ENCODE peak calls at places on chromosomes 5 and 9, in eight cellular contexts. One of them, this sample, is unnamed.

GRCh38 chr9:1591310-1591709 is 423.8 kb upstream of the SMARCA2 start:
- DNase-seq in suprapubic skin: no peak
- DNase-seq in Calu3: no peak
- DNase-seq in sigmoid colon: no peak
- DNase-seq in type B pancreatic cell: no peak
- DNase-seq in WTC11: no peak
- DNase-seq in CD4-positive, alpha-beta T cell: no peak
- DNase-seq in PC-9: no peak
- DNase-seq in this sample: no peak

GRCh38 chr5:134176523-134177196 is at the start of gene SKP1:
- DNase-seq in suprapubic skin: peak
- DNase-seq in Calu3: peak
- DNase-seq in sigmoid colon: peak
- DNase-seq in type B pancreatic cell: peak
- DNase-seq in WTC11: peak
- DNase-seq in CD4-positive, alpha-beta T cell: peak
- DNase-seq in PC-9: peak
- DNase-seq in this sample: peak

GRCh38 chr5:82847564-82847963 is 229.6 kb downstream of the TMEM167A start:
- DNase-seq in suprapubic skin: no peak
- DNase-seq in Calu3: no peak
- DNase-seq in sigmoid colon: no peak
- DNase-seq in type B pancreatic cell: no peak
- DNase-seq in WTC11: no peak
- DNase-seq in CD4-positive, alpha-beta T cell: no peak
- DNase-seq in PC-9: no peak
- DNase-seq in this sample: no peak

GRCh38 chr5:145660897-145661650 is 174.1 kb downstream of the PRELID2 start:
- DNase-seq in suprapubic skin: no peak
- DNase-seq in Calu3: no peak
- DNase-seq in sigmoid colon: no peak
- DNase-seq in type B pancreatic cell: no peak
- DNase-seq in WTC11: no peak
- DNase-seq in CD4-positive, alpha-beta T cell: no peak
- DNase-seq in PC-9: no peak
- DNase-seq in this sample: no peak

GRCh38 chr9:90872835-90873294 is 71.2 kb downstream of the SYK start:
- DNase-seq in suprapubic skin: no peak
- DNase-seq in Calu3: no peak
- DNase-seq in sigmoid colon: no peak
- DNase-seq in type B pancreatic cell: no peak
- DNase-seq in WTC11: no peak
- DNase-seq in CD4-positive, alpha-beta T cell: no peak
- DNase-seq in PC-9: no peak
- DNase-seq in this sample: no peak

GRCh38 chr5:65623482-65623881 is 651 bp downstream of the TRIM23 start:
- DNase-seq in suprapubic skin: no peak
- DNase-seq in Calu3: no peak
- DNase-seq in sigmoid colon: no peak
- DNase-seq in type B pancreatic cell: no peak
- DNase-seq in WTC11: no peak
- DNase-seq in CD4-positive, alpha-beta T cell: no peak
- DNase-seq in PC-9: no peak
- DNase-seq in this sample: no peak

GRCh38 chr9:134689320-134690181 is 47.9 kb downstream of the COL5A1 start:
- DNase-seq in suprapubic skin: no peak
- DNase-seq in Calu3: peak
- DNase-seq in sigmoid colon: peak
- DNase-seq in type B pancreatic cell: no peak
- DNase-seq in WTC11: peak
- DNase-seq in CD4-positive, alpha-beta T cell: no peak
- DNase-seq in PC-9: no peak
- DNase-seq in this sample: peak

GRCh38 chr5:43514471-43514815 is 505 bp downstream of the C5orf34 start:
- DNase-seq in suprapubic skin: no peak
- DNase-seq in Calu3: no peak
- DNase-seq in sigmoid colon: no peak
- DNase-seq in type B pancreatic cell: no peak
- DNase-seq in WTC11: no peak
- DNase-seq in CD4-positive, alpha-beta T cell: no peak
- DNase-seq in PC-9: peak
- DNase-seq in this sample: no peak

GRCh38 chr5:127517110-127517479 is 345 bp upstream of the PRRC1 start:
- DNase-seq in suprapubic skin: no peak
- DNase-seq in Calu3: no peak
- DNase-seq in sigmoid colon: peak
- DNase-seq in type B pancreatic cell: no peak
- DNase-seq in WTC11: no peak
- DNase-seq in CD4-positive, alpha-beta T cell: no peak
- DNase-seq in PC-9: peak
- DNase-seq in this sample: no peak

GRCh38 chr9:18611946-18612345 is 138.0 kb downstream of the ADAMTSL1 start:
- DNase-seq in suprapubic skin: no peak
- DNase-seq in Calu3: no peak
- DNase-seq in sigmoid colon: no peak
- DNase-seq in type B pancreatic cell: no peak
- DNase-seq in WTC11: no peak
- DNase-seq in CD4-positive, alpha-beta T cell: no peak
- DNase-seq in PC-9: no peak
- DNase-seq in this sample: no peak

GRCh38 chr9:91101598-91102168 is 260.0 kb downstream of the AUH start:
- DNase-seq in suprapubic skin: no peak
- DNase-seq in Calu3: no peak
- DNase-seq in sigmoid colon: no peak
- DNase-seq in type B pancreatic cell: no peak
- DNase-seq in WTC11: no peak
- DNase-seq in CD4-positive, alpha-beta T cell: peak
- DNase-seq in PC-9: no peak
- DNase-seq in this sample: no peak

GRCh38 chr5:11683666-11684065 is 220.6 kb downstream of the CTNND2 start:
- DNase-seq in suprapubic skin: no peak
- DNase-seq in Calu3: no peak
- DNase-seq in sigmoid colon: no peak
- DNase-seq in type B pancreatic cell: no peak
- DNase-seq in WTC11: no peak
- DNase-seq in CD4-positive, alpha-beta T cell: no peak
- DNase-seq in PC-9: no peak
- DNase-seq in this sample: no peak

GRCh38 chr9:73200694-73201432 is 49.2 kb downstream of the ANXA1 start:
- DNase-seq in suprapubic skin: no peak
- DNase-seq in Calu3: no peak
- DNase-seq in sigmoid colon: no peak
- DNase-seq in type B pancreatic cell: no peak
- DNase-seq in WTC11: no peak
- DNase-seq in CD4-positive, alpha-beta T cell: no peak
- DNase-seq in PC-9: no peak
- DNase-seq in this sample: no peak

GRCh38 chr5:126998201-126998631 is 32.1 kb downstream of the MARCHF3 start:
- DNase-seq in suprapubic skin: no peak
- DNase-seq in Calu3: no peak
- DNase-seq in sigmoid colon: no peak
- DNase-seq in type B pancreatic cell: no peak
- DNase-seq in WTC11: no peak
- DNase-seq in CD4-positive, alpha-beta T cell: no peak
- DNase-seq in PC-9: no peak
- DNase-seq in this sample: no peak

DNA sequence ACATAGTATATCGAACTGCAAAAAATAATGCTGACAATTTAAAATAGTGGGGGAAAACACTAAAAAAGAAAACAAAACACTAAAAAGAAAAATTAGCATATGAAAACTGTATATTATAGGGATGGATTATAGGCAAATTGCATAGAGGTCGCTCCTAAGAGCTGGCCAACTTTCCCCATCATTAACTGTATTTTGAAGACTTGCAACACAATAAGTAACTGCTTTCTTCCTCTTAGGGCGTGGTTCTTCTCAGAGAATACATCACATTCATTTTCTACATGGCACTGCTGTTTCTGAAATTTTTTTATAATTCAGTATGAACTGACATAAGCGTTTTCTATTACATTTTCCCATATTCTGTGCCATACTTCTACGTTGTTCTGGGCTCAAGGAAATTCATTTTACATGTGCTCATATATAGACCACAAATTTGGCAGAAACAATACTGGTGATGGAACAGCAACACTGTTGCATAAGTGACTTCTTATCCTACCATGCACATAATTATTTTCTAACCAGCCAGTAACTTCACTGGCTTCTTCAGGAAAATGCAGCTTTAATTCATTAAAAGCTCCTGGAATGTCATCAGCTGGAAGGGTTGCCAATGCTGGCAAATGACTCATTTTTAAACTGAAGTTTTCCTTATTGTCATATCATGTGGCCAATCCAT is 171.2 kb upstream of the DMAC1 start:
- DNase-seq in suprapubic skin: no peak
- DNase-seq in Calu3: no peak
- DNase-seq in sigmoid colon: no peak
- DNase-seq in type B pancreatic cell: no peak
- DNase-seq in WTC11: no peak
- DNase-seq in CD4-positive, alpha-beta T cell: no peak
- DNase-seq in PC-9: no peak
- DNase-seq in this sample: no peak
- TF ChIP-seq CTCF in suprapubic skin: no peak
- TF ChIP-seq CTCF in Calu3: no peak
- TF ChIP-seq CTCF in sigmoid colon: no peak
- TF ChIP-seq CTCF in type B pancreatic cell: no peak
- TF ChIP-seq CTCF in WTC11: no peak
- TF ChIP-seq CTCF in CD4-positive, alpha-beta T cell: no peak
- TF ChIP-seq CTCF in PC-9: no peak
- TF ChIP-seq CTCF in this sample: no peak

DNA sequence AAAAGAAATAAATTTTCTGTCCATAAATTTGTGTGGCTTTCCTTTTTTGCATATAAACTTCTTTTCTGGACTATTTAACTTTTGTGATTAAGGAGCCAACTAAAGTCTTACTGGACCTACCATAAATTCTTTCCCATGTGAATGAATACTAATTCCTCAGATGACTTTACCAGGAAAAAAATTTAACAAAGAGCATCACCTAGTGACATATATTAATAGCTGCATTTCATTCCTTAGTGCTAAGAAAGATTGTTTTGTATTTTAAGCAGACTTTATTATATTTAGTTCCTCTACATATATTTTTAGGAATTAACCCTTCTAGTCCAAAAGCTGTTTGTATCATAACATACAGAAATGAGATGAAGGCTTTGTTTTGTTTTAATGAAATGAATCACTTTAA is 64.4 kb downstream of the C9orf85 start:
- DNase-seq in suprapubic skin: no peak
- DNase-seq in Calu3: no peak
- DNase-seq in sigmoid colon: no peak
- DNase-seq in type B pancreatic cell: no peak
- DNase-seq in WTC11: no peak
- DNase-seq in CD4-positive, alpha-beta T cell: no peak
- DNase-seq in PC-9: no peak
- DNase-seq in this sample: no peak
- TF ChIP-seq CTCF in suprapubic skin: no peak
- TF ChIP-seq CTCF in Calu3: no peak
- TF ChIP-seq CTCF in sigmoid colon: no peak
- TF ChIP-seq CTCF in type B pancreatic cell: no peak
- TF ChIP-seq CTCF in WTC11: no peak
- TF ChIP-seq CTCF in CD4-positive, alpha-beta T cell: peak
- TF ChIP-seq CTCF in PC-9: peak
- TF ChIP-seq CTCF in this sample: no peak

DNA sequence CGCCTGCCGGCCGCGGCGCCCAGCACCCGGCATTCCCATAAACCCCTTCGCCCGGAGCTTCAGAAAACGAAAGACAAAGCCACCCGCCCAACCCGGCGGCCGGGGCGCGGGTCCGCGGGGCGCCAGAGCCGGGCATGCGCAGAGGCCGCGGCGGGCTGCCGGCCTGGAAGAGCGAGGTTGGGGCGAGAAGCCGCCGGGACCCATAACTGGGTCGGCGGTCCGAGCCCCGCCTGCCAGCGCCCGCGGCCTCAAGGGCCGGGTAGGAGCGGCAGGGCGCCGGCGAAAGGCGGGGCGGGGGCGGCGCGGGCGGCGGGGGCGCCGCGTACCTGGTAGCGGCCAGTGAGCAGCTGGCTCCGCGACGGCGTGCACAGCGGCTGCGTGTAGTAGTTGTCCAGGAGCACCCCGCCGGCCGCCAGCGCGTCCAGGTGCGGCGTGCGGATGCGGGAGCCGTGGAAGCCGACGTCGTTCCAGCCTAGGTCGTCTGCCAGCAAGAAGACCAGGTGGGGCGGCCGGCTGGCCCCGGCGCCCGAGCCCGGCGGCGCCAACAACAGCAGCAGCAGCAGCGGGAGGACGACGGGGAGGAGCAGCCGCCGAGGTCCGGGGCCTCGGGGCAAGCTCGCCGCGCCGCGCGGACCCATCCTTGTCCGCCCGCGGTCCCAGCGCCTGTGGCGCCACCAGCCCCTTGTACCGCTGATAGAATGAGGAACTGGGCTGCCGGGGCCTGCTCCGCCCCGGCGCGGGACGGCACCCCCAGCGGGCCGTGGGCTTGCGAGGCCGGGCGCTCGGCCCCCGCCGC is at the start of gene ARSB:
- DNase-seq in suprapubic skin: peak
- DNase-seq in Calu3: peak
- DNase-seq in sigmoid colon: peak
- DNase-seq in type B pancreatic cell: peak
- DNase-seq in WTC11: peak
- DNase-seq in CD4-positive, alpha-beta T cell: peak
- DNase-seq in PC-9: peak
- DNase-seq in this sample: peak
- TF ChIP-seq CTCF in suprapubic skin: peak
- TF ChIP-seq CTCF in Calu3: no peak
- TF ChIP-seq CTCF in sigmoid colon: peak
- TF ChIP-seq CTCF in type B pancreatic cell: no peak
- TF ChIP-seq CTCF in WTC11: no peak
- TF ChIP-seq CTCF in CD4-positive, alpha-beta T cell: peak
- TF ChIP-seq CTCF in PC-9: no peak
- TF ChIP-seq CTCF in this sample: no peak

DNA sequence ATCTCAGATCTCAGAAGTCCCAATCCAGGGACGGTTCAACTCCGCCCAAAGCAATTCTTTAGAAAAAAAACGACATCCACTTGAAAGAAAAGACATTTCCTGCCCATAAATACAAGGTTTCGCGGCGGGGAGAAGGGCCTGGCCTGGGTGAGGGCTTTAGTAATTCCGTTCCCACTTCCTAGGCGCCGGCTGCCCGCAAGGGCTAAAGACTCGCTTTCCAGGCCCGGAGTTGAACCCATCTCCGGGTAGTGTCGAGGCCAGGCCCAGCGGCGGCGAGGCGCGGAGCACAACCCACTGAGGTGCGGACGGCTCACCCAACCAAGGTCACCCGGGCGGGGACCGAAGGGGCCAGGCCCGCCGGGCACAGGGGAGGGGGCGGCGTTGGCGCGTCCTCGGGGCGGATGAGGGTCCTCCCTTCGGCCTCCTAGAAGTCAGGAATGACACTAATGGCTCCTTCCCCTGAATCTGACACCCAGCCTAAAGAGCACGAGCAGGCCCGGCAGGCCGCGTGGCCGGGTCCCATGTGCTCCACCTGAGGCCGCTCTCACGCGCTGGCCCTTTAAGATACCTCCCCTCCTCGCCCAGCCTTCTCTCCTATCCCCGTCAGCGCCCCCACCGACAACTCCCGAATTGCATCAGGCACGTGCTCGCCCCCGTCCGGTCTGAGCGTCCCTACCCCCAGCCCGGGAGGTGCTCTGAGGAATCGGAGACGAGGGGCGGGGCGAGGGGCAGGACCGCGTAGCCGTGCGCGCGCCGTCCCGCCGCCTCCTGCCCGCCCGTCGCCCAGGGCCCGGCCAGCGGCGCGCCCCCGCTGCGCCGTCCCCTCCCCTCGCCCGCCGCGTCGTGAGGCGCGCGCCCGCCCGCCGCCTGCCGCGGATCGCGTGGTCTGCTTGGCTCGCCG is 467 bp upstream of the LARP1 start:
- DNase-seq in suprapubic skin: peak
- DNase-seq in Calu3: peak
- DNase-seq in sigmoid colon: peak
- DNase-seq in type B pancreatic cell: peak
- DNase-seq in WTC11: peak
- DNase-seq in CD4-positive, alpha-beta T cell: peak
- DNase-seq in PC-9: peak
- DNase-seq in this sample: peak
- TF ChIP-seq CTCF in suprapubic skin: peak
- TF ChIP-seq CTCF in Calu3: peak
- TF ChIP-seq CTCF in sigmoid colon: no peak
- TF ChIP-seq CTCF in type B pancreatic cell: peak
- TF ChIP-seq CTCF in WTC11: no peak
- TF ChIP-seq CTCF in CD4-positive, alpha-beta T cell: peak
- TF ChIP-seq CTCF in PC-9: no peak
- TF ChIP-seq CTCF in this sample: peak

This sample was measured in lung.